ENCODE peak calls at places on chromosomes 4 and X, in five cellular contexts. S is astrocyte, X is AG04450, F is bronchial epithelial cell, N is coronary artery. U is an unnamed sample.

GRCh38 chrX:74104356-74105065 is 199.5 kb upstream of the ZCCHC13 start:
- DNase-seq in S (no peak), F (peak), X (no peak), N (no peak), U (no peak)

GRCh38 chrX:103215037-103215767 is at the start of gene BEX4:
- DNase-seq in X (no peak), S (peak), F (peak), N (peak), U (peak)

GRCh38 chr4:169270810-169271691 is at the start of gene SH3RF1:
- DNase-seq in N (peak), F (peak), X (peak), S (peak), U (no peak)

GRCh38 chrX:124594017-124594651 is 247.8 kb downstream of the SH2D1A start:
- DNase-seq in F (peak), S (no peak), N (no peak), X (no peak), U (no peak)

GRCh38 chrX:109902665-109903064 is 100.2 kb upstream of the TMEM164 start:
- DNase-seq in X (no peak), F (no peak), N (no peak), S (peak), U (no peak)

GRCh38 chrX:150436200-150436599 is 73.1 kb downstream of the MAMLD1 start:
- DNase-seq in X (no peak), F (peak), N (no peak), S (no peak), U (no peak)

GRCh38 chrX:45847966-45848365 is 647.3 kb upstream of the DIPK2B start:
- DNase-seq in N (no peak), F (no peak), X (no peak), S (peak), U (no peak)

GRCh38 chr4:7684294-7684693 is 249.6 kb upstream of the PSAPL1 start:
- DNase-seq in S (no peak), F (no peak), X (no peak), N (no peak), U (no peak)

GRCh38 chr4:185318679-185319078 is 77.0 kb downstream of the LRP2BP start:
- DNase-seq in N (no peak), X (no peak), S (peak), F (peak), U (no peak)

GRCh38 chr4:22385615-22386014 is 130.3 kb downstream of the ADGRA3 start:
- DNase-seq in N (no peak), S (peak), F (peak), X (no peak), U (peak)

GRCh38 chr4:70583952-70584834 is 7.9 kb upstream of the AMBN start:
- DNase-seq in N (no peak), S (no peak), F (peak), X (no peak), U (no peak)

GRCh38 chrX:23783569-23784486 is 855 bp downstream of the SAT1 start:
- DNase-seq in S (no peak), N (no peak), F (no peak), X (no peak), U (no peak)

GRCh38 chr4:98092833-98093439 is 50.3 kb downstream of the STPG2 start:
- DNase-seq in S (peak), X (no peak), N (no peak), F (peak), U (peak)

GRCh38 chr4:102825261-102826071 is 1.9 kb downstream of the UBE2D3 start:
- DNase-seq in F (peak), N (no peak), X (peak), S (peak), U (peak)

GRCh38 chr4:122695226-122695625 is 37.3 kb upstream of the BBS12 start:
- DNase-seq in S (no peak), N (no peak), F (no peak), X (no peak), U (no peak)

GRCh38 chrX:107742754-107743191 is 32.8 kb downstream of the TSC22D3 start:
- DNase-seq in F (no peak), N (no peak), X (no peak), S (no peak), U (no peak)

GRCh38 chr4:7411896-7412585 is 22.7 kb downstream of the PSAPL1 start:
- DNase-seq in N (peak), S (no peak), X (no peak), F (no peak), U (no peak)

GRCh38 chr4:46274717-46275116 is 115.2 kb downstream of the GABRA2 start:
- DNase-seq in X (no peak), N (no peak), F (no peak), S (no peak), U (no peak)

GRCh38 chrX:28349888-28350287 is 237.4 kb upstream of the IL1RAPL1 start:
- DNase-seq in N (no peak), F (peak), X (no peak), S (no peak), U (no peak)

GRCh38 chrX:135060697-135061096 is 8.8 kb upstream of the RTL8A start:
- DNase-seq in S (no peak), X (no peak), F (no peak), N (no peak), U (no peak)

GRCh38 chr4:77418333-77418732 is 187.3 kb upstream of the CXCL13 start:
- DNase-seq in N (no peak), F (peak), X (no peak), S (no peak), U (no peak)

GRCh38 chr4:134251322-134251721 is 49.7 kb upstream of the PABPC4L start:
- DNase-seq in S (no peak), N (no peak), X (no peak), F (no peak), U (no peak)

GRCh38 chrX:80335062-80335830 is 85.0 kb upstream of the TENT5D start:
- DNase-seq in S (no peak), X (no peak), F (no peak), N (no peak), U (no peak)

GRCh38 chr4:75598390-75598789 is 31.9 kb downstream of the CDKL2 start:
- DNase-seq in N (no peak), F (peak), S (peak), X (peak), U (no peak)

GRCh38 chr4:20474119-20474518 is 222.4 kb downstream of the SLIT2 start:
- DNase-seq in N (no peak), X (no peak), S (no peak), F (peak), U (no peak)

GRCh38 chr4:98148856-98149255 is 5.6 kb upstream of the STPG2 start:
- DNase-seq in N (no peak), X (no peak), F (peak), S (no peak), U (no peak)

GRCh38 chr4:75011131-75011795 is 78.3 kb downstream of the PARM1 start:
- DNase-seq in X (no peak), F (peak), S (no peak), N (no peak), U (no peak)

GRCh38 chr4:25814323-25814722 is 48.5 kb downstream of the SEL1L3 start:
- DNase-seq in N (no peak), X (no peak), F (peak), S (peak), U (no peak)

GRCh38 chr4:76905521-76905920 is 7.6 kb upstream of the SOWAHB start:
- DNase-seq in N (no peak), X (peak), F (no peak), S (peak), U (no peak)

GRCh38 chr4:118974758-118975157 is 86.1 kb downstream of the SYNPO2 start:
- DNase-seq in F (peak), S (peak), N (no peak), X (no peak), U (no peak)

GRCh38 chrX:152157042-152157441 is 18.7 kb upstream of the MAGEA10 start:
- DNase-seq in N (no peak), X (no peak), S (no peak), F (no peak), U (no peak)

GRCh38 chr4:169143335-169143734 is 127.4 kb downstream of the SH3RF1 start:
- DNase-seq in S (no peak), X (no peak), N (no peak), F (no peak), U (no peak)

GRCh38 chrX:37060999-37061398 is 52.8 kb downstream of the FAM47C start:
- DNase-seq in S (peak), F (peak), X (peak), N (no peak), U (no peak)

GRCh38 chrX:133722756-133723155 is 262.6 kb downstream of the GPC3 start:
- DNase-seq in F (no peak), X (no peak), S (no peak), N (no peak), U (no peak)

DNA sequence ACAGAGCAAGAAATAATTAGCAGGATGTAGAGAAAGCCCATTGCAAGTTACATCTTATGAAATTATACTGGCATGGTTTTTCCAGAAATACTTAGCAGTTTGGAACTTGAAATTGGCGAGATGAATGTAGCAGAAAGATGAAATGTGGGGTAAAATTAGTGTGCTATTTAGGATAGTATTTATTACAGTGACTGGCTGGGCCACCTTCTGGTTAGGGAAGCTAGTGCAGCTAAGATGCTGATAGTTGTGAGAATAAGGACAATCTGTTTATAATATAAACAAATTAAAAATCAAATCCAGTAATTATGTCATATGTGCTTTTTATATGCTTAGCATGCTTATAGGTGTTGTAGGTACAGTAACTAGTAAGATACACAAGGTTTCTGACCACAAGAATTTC is 74.8 kb downstream of the IL15 start:
- DNase-seq in S (peak), X (no peak), F (peak), N (no peak), U (no peak)
- TF ChIP-seq CTCF in S (peak), X (peak), F (peak), N (peak), U (peak)

GRCh38 chrX:31320740-31321139 is 248.9 kb upstream of the FTHL17 start:
- DNase-seq in S (no peak), X (no peak), F (no peak), N (no peak), U (no peak)

GRCh38 chrX:31316340-31316991 is 244.6 kb upstream of the FTHL17 start:
- DNase-seq in S (no peak), N (no peak), F (no peak), X (no peak), U (no peak)

GRCh38 chrX:31319586-31319985 is 247.7 kb upstream of the FTHL17 start:
- DNase-seq in N (no peak), F (no peak), X (no peak), S (no peak), U (no peak)

GRCh38 chrX:31314921-31315320 is 243.1 kb upstream of the FTHL17 start:
- DNase-seq in N (no peak), S (peak), F (no peak), X (no peak), U (no peak)

GRCh38 chrX:31318866-31319265 is 247.0 kb upstream of the FTHL17 start:
- DNase-seq in X (no peak), F (no peak), N (no peak), S (no peak), U (no peak)
- H3K4me3 ChIP-seq in X (no peak), F (no peak), N (no peak), S (no peak), U (no peak)

DNA sequence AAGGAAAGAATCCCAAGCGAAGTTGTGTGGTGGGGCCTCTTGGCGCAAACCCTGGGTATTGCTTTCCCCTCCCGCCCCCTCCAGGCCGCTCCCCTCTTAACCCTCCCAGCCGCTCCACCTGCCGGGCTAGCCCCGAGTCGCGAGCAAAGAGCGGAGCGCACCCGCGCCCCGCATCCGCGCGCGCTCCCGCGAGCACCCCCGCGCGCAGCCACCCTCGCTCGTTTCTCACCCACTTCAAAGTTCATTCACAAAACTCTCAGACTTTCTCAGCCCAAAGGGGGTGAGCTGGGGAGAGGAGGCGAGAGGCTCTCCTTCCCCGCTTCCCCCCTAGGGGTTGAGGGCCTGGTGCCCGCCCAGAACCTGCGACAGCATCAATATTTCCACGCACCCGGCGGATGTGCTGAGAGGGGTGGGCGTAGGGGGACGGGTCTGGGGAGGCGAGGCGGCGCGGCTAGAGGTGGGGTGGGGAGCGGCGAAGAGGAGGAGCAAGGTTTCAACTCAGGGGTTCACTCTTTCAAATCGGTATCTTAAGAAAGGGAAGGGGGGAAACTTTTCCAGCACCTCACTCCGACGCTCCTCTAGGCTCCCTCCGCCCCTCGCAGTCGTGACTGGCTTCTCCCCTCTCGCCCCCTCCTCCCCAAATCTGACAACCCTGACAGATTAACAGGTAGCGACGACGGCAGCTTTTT is 1.8 kb downstream of the MAML3 start:
- DNase-seq in S (no peak), F (no peak), X (no peak), N (peak), U (no peak)
- TF ChIP-seq CTCF in S (no peak), F (peak), X (peak), N (no peak), U (no peak)

DNA sequence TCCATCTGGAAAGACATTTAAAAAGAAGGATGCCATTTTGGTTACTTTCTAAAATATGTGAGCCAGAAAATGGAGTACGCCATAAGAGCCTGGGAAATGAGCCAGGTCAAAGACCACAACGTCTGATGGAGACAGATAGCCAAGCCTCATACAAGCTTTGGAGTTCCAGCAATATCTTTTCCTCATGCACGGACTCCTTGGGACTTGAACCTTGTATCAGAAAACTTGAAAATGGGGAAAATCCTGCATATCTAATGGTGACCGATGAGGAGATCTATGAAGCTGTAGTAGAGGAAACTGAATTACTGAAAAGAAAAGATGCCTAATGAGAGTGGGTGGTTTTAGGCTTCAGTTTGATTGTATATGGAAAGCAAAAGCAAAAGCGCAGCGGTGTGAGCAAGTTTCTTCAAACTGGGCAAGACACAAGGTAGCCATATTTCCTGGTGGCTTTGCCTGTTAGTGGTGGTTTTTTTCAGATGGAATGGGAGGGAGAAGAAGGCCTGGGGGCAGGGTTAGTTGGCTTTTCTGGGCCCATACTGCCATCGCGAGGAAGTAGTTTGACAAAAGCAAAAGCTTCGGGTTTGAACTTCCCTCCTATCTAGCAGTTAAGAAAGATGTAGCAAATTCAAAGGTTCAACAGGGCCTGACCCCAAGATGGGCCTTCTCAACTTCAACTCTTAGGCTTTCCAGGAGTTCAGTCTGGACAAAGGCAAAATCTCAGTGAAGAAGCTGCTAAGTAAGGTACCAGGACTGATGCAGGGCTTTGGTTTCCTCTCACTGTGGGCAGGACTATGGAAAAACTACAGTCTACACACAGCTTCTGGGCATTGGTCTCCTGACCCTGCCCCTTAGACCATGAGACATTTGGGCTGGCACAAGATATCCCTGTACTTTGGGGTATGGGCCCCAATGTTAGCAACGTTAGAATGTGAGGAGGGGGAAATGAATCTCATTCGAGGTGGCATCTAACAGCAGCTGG is 210.0 kb upstream of the STK26 start:
- DNase-seq in N (no peak), S (peak), X (no peak), F (no peak), U (no peak)
- H3K4me3 ChIP-seq in N (peak), S (no peak), X (no peak), F (no peak), U (no peak)

DNA sequence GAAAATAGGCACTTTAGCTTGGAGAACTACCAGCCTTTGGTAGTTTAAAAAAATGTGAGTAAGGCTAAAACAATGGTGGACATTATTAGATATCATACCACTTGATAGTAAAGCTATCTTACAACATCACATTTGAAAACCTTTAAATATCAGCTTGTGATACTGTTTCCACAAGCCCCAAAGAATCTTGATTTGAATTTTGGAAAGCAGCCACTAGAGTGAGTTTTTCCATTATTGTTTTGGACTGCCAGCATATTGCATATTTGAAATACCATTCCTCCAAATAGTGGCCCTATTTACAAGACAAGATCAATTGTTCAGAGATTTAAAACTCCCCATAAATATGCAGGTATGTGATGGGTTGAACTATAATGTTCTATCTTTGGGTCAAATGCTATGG is 303.0 kb upstream of the PRPS2 start:
- DNase-seq in N (no peak), X (no peak), S (no peak), F (no peak), U (no peak)
- TF ChIP-seq CTCF in N (no peak), X (no peak), S (no peak), F (no peak), U (no peak)

GRCh38 chrX:72132456-72132855 is 741 bp upstream of the RTL5 start:
- DNase-seq in S (no peak), F (no peak), X (no peak), N (no peak), U (no peak)
- H3K4me3 ChIP-seq in S (peak), F (no peak), X (peak), N (peak), U (peak)

DNA sequence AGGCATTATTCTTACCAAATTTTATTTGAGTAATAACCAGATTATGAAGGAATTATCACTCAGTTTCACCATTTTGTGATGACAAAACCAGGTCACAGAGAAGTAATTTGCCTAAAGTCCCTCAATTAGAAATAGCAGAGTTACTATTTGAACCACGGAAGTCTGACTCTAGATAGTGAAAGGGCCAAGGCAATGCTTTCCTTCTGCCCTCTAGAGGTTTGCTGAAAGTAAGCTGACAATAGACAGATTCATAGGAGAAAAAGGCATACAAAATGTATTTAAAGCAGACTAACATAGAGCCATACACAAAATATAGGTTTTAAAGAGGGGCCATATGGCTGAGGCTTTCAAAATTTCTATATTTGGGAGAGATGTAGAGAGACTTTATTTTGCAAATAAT is 43.1 kb downstream of the CXXC4 start:
- DNase-seq in F (peak), X (no peak), N (no peak), S (peak), U (no peak)
- TF ChIP-seq CTCF in F (peak), X (peak), N (no peak), S (peak), U (no peak)